ENCODE peak calls at places on chromosome 1, in five cellular contexts. Q is lower lobe of right lung, S is right lobe of liver, N is pancreas, E is trophoblast cell. X is an unnamed sample.
A peak's percentile ranks its signal among the peaks of the same experiment; 100 is the strongest.

GRCh38 chr1:201756411-201756810 is 72.5 kb upstream of the IPO9 start:
- DNase-seq in Q (no peak), S (no peak), N (no peak), E (no peak), X (no peak)

GRCh38 chr1:78070758-78071157 is 25.0 kb downstream of the GIPC2 start:
- DNase-seq in Q (no peak), S (no peak), N (no peak), E (no peak), X (no peak)

GRCh38 chr1:19525607-19526545 is 40.5 kb upstream of the CAPZB start:
- DNase-seq in Q (no peak), S (no peak), N (no peak), E (no peak), X (no peak)

GRCh38 chr1:6601865-6602668 is 602 bp downstream of the KLHL21 start:
- DNase-seq in Q (peak; percentile 67), S (peak; percentile 76), N (peak; percentile 73), E (peak; percentile 34), X (peak; percentile 49)

GRCh38 chr1:227894306-227894721 is 53.4 kb downstream of the WNT9A start:
- DNase-seq in Q (peak; percentile 32), S (peak; percentile 23), N (peak; percentile 3), E (no peak), X (no peak)

GRCh38 chr1:170903961-170904360 is 31.4 kb upstream of the MROH9 start:
- DNase-seq in Q (no peak), S (no peak), N (no peak), E (no peak), X (no peak)

GRCh38 chr1:20834192-20834591 is 47.1 kb upstream of the HP1BP3 start:
- DNase-seq in Q (no peak), S (no peak), N (no peak), E (no peak), X (no peak)

GRCh38 chr1:41286486-41286885 is 44.4 kb upstream of the SCMH1 start:
- DNase-seq in Q (no peak), S (no peak), N (no peak), E (no peak), X (no peak)

GRCh38 chr1:117696567-117696966 is 90.7 kb downstream of the TENT5C start:
- DNase-seq in Q (no peak), S (no peak), N (no peak), E (no peak), X (no peak)

GRCh38 chr1:34547043-34547674 is 207.7 kb upstream of the GJB5 start:
- DNase-seq in Q (no peak), S (peak; percentile 55), N (no peak), E (peak; percentile 42), X (no peak)

GRCh38 chr1:168390261-168390660 is 109.6 kb downstream of the TBX19 start:
- DNase-seq in Q (no peak), S (no peak), N (no peak), E (no peak), X (no peak)

GRCh38 chr1:51950701-51951100 is 39.8 kb downstream of the RAB3B start:
- DNase-seq in Q (no peak), S (no peak), N (no peak), E (no peak), X (no peak)

GRCh38 chr1:22408180-22408579 is 43.5 kb upstream of the ZBTB40 start:
- DNase-seq in Q (no peak), S (no peak), N (no peak), E (no peak), X (no peak)

GRCh38 chr1:21216835-21217811 is 40.4 kb upstream of the EIF4G3 start:
- DNase-seq in Q (peak; percentile 58), S (no peak), N (peak; percentile 66), E (peak; percentile 66), X (peak; percentile 74)

GRCh38 chr1:2202843-2203601 is 8.4 kb upstream of the FAAP20 start:
- DNase-seq in Q (no peak), S (no peak), N (no peak), E (no peak), X (no peak)

GRCh38 chr1:2203671-2204383 is 9.3 kb upstream of the FAAP20 start:
- DNase-seq in Q (no peak), S (no peak), N (no peak), E (no peak), X (no peak)

GRCh38 chr1:2206813-2207488 is 12.4 kb upstream of the FAAP20 start:
- DNase-seq in Q (no peak), S (peak; percentile 84), N (peak; percentile 32), E (no peak), X (peak; percentile 35)

GRCh38 chr1:2204384-2205190 is 10.0 kb upstream of the FAAP20 start:
- DNase-seq in Q (peak; percentile 88), S (peak; percentile 91), N (peak; percentile 85), E (peak; percentile 36), X (peak; percentile 85)

DNA sequence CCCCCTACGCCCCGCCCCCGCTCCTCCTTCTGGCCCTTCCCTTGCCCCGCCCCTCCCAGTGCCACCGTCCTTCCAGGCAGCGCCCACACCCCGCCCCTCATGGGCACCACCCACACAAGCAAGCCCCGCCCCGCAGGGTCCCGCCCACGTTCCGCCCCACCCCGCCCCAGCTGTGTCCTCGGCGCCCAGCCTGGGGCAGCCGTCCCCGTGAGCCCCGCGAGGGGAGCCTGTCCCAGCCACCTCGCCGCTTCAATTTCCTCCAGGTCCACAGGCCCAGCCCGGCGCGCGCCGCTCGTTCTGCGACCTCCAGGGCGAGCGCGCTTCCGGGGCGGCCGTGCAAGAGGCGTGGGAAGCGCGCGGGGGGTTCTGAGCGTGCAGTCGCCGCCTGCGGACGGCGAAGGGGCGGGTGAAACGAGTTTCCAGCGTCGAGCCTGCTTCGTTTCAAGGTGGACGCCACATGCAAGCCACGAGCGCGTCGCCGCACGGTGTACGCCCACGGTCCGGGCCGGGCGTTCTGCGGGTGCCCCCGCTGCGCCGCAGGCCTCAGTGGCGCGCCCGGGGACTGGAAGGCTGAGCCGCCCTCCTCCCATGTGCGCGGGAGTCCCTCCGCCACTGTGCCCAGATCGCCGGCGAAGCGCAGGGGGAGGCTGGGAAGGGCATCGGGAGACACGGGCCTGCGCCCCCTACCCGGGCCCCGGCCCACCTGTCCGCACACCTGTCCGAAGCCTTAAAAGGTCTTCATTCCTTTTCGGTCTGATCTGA is 10.8 kb upstream of the FAAP20 start:
- DNase-seq in Q (peak; percentile 97), S (peak; percentile 99), N (peak; percentile 96), E (peak; percentile 88), X (peak; percentile 99)
- H3K4me1 ChIP-seq in Q (peaks cover 73% of the 10 kb centered on the region), S (peaks cover 31% of the 10 kb centered on the region), N (peaks cover 24% of the 10 kb centered on the region), E (peaks cover 12% of the 10 kb centered on the region), X (peaks cover 5% of the 10 kb centered on the region)

GRCh38 chr1:172252925-172253324 is 167.6 kb upstream of the C1orf105 start:
- DNase-seq in Q (no peak), S (no peak), N (no peak), E (no peak), X (no peak)

GRCh38 chr1:172254521-172255222 is 165.8 kb upstream of the C1orf105 start:
- DNase-seq in Q (no peak), S (no peak), N (no peak), E (no peak), X (no peak)

GRCh38 chr1:172246521-172247390 is 173.7 kb upstream of the C1orf105 start:
- DNase-seq in Q (no peak), S (no peak), N (no peak), E (no peak), X (no peak)

GRCh38 chr1:172255223-172255560 is 165.3 kb upstream of the C1orf105 start:
- DNase-seq in Q (no peak), S (no peak), N (no peak), E (no peak), X (no peak)

GRCh38 chr1:172252296-172252695 is 168.2 kb upstream of the C1orf105 start:
- DNase-seq in Q (no peak), S (no peak), N (no peak), E (no peak), X (no peak)
- H3K36me3 ChIP-seq in Q (no peaks in the 10 kb centered on the region), S (no peaks in the 10 kb centered on the region), N (no peaks in the 10 kb centered on the region), E (no peaks in the 10 kb centered on the region), X (no peaks in the 10 kb centered on the region)

GRCh38 chr1:65066379-65066765 is 81.6 kb upstream of the AK4 start:
- DNase-seq in Q (no peak), S (no peak), N (no peak), E (peak; percentile 21), X (no peak)
- H3K27ac ChIP-seq in Q (peak overlapping the region; percentile 100), S (peak overlapping the region; percentile 99), N (peak overlapping the region; percentile 96), E (no peak overlapping the region), X (peak overlapping the region; percentile 90)

DNA sequence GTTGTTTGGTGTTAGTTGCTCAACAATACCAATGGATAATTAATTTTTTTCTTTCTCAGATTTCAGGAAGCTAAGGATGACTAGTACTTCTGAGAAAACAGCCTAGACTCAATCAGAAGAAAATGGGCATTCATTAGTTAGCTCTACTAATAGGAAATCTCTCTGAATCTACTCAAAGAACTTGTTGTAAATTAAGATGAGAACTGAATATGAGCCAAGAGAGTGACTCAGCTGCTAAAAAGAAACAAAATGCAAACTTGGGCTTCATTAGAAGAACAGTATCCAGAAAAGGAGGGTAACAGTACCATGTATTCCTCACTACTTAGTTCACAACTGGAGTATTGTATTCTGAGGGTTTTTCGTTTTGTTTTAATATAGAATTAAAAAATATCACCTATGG is 12.5 kb downstream of the FOXJ3 start:
- DNase-seq in Q (no peak), S (no peak), N (no peak), E (no peak), X (no peak)
- H3K4me1 ChIP-seq in Q (peaks cover 61% of the 10 kb centered on the region), S (peaks cover 30% of the 10 kb centered on the region), N (peaks cover 51% of the 10 kb centered on the region), E (no peaks in the 10 kb centered on the region), X (peaks cover 4% of the 10 kb centered on the region)

GRCh38 chr1:156238248-156238647 is 3.7 kb upstream of the BGLAP start:
- DNase-seq in Q (no peak), S (no peak), N (no peak), E (no peak), X (no peak)
- H3K36me3 ChIP-seq in Q (peaks cover 73% of the 10 kb centered on the region), S (no peaks in the 10 kb centered on the region), N (peaks cover 2% of the 10 kb centered on the region), E (peaks cover 34% of the 10 kb centered on the region), X (no peaks in the 10 kb centered on the region)

DNA sequence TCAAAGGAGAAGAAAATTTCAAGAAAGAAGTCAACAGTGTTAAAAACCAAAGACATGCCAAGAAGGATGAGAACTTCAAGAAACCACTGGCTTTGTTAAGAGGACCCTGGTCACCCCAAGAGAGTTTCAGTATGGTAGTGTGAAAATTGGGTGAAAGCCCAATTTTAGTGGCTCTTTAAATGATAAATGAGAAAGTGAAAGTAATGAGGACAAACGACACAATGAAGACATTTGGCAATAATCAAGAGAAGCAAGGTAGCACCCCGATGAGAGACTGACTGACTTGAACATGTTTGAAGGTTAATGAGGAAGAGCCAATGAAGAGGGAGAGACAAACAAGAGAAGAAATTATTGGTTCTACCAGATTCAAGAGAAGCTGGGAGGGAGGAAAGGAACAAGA is 36.9 kb downstream of the DNASE2B start:
- DNase-seq in Q (no peak), S (no peak), N (no peak), E (no peak), X (no peak)
- H3K27ac ChIP-seq in Q (peak overlapping the region; percentile 64), S (no peak overlapping the region), N (no peak overlapping the region), E (no peak overlapping the region), X (no peak overlapping the region)